ENCODE peak calls at places on chromosomes 5 and 9, in six cellular contexts. One of them, this sample, is unnamed.

GRCh38 chr5:180600554-180601041 is 9.3 kb upstream of the SCGB3A1 start:
- DNase-seq in heart right ventricle: no peak
- DNase-seq in neural progenitor cell: no peak
- DNase-seq in lower lobe of right lung: peak; percentile 77
- DNase-seq in CD8-positive, alpha-beta memory T cell: no peak
- DNase-seq in fibroblast of lung: no peak
- DNase-seq in this sample: no peak

GRCh38 chr9:106947097-106947496 is 84.1 kb downstream of the ZNF462 start:
- DNase-seq in heart right ventricle: no peak
- DNase-seq in neural progenitor cell: no peak
- DNase-seq in lower lobe of right lung: no peak
- DNase-seq in CD8-positive, alpha-beta memory T cell: no peak
- DNase-seq in fibroblast of lung: no peak
- DNase-seq in this sample: no peak

GRCh38 chr9:100240512-100240911 is 112.2 kb downstream of the TEX10 start:
- DNase-seq in heart right ventricle: no peak
- DNase-seq in neural progenitor cell: no peak
- DNase-seq in lower lobe of right lung: no peak
- DNase-seq in CD8-positive, alpha-beta memory T cell: no peak
- DNase-seq in fibroblast of lung: no peak
- DNase-seq in this sample: no peak

GRCh38 chr9:134449180-134449916 is 123.1 kb downstream of the RXRA start:
- DNase-seq in heart right ventricle: peak; percentile 94
- DNase-seq in neural progenitor cell: peak; percentile 96
- DNase-seq in lower lobe of right lung: peak; percentile 93
- DNase-seq in CD8-positive, alpha-beta memory T cell: peak; percentile 67
- DNase-seq in fibroblast of lung: peak; percentile 96
- DNase-seq in this sample: peak; percentile 62

GRCh38 chr9:14542071-14542470 is 151.2 kb downstream of the ZDHHC21 start:
- DNase-seq in heart right ventricle: no peak
- DNase-seq in neural progenitor cell: peak; percentile 57
- DNase-seq in lower lobe of right lung: no peak
- DNase-seq in CD8-positive, alpha-beta memory T cell: no peak
- DNase-seq in fibroblast of lung: no peak
- DNase-seq in this sample: no peak

GRCh38 chr9:116072046-116072445 is 81.5 kb upstream of the PAPPA start:
- DNase-seq in heart right ventricle: no peak
- DNase-seq in neural progenitor cell: no peak
- DNase-seq in lower lobe of right lung: no peak
- DNase-seq in CD8-positive, alpha-beta memory T cell: no peak
- DNase-seq in fibroblast of lung: no peak
- DNase-seq in this sample: no peak

GRCh38 chr5:82389347-82389746 is 111.2 kb upstream of the RPS23 start:
- DNase-seq in heart right ventricle: no peak
- DNase-seq in neural progenitor cell: no peak
- DNase-seq in lower lobe of right lung: no peak
- DNase-seq in CD8-positive, alpha-beta memory T cell: no peak
- DNase-seq in fibroblast of lung: no peak
- DNase-seq in this sample: no peak

GRCh38 chr5:147467973-147468508 is 41.8 kb downstream of the DPYSL3 start:
- DNase-seq in heart right ventricle: no peak
- DNase-seq in neural progenitor cell: peak; percentile 16
- DNase-seq in lower lobe of right lung: no peak
- DNase-seq in CD8-positive, alpha-beta memory T cell: no peak
- DNase-seq in fibroblast of lung: peak; percentile 61
- DNase-seq in this sample: no peak

GRCh38 chr9:88233091-88233490 is 94.8 kb upstream of the SPATA31C2 start:
- DNase-seq in heart right ventricle: no peak
- DNase-seq in neural progenitor cell: no peak
- DNase-seq in lower lobe of right lung: no peak
- DNase-seq in CD8-positive, alpha-beta memory T cell: no peak
- DNase-seq in fibroblast of lung: no peak
- DNase-seq in this sample: no peak

GRCh38 chr9:4424891-4425290 is 65.4 kb upstream of the SLC1A1 start:
- DNase-seq in heart right ventricle: no peak
- DNase-seq in neural progenitor cell: no peak
- DNase-seq in lower lobe of right lung: no peak
- DNase-seq in CD8-positive, alpha-beta memory T cell: no peak
- DNase-seq in fibroblast of lung: no peak
- DNase-seq in this sample: no peak
- H3K9me3 ChIP-seq in heart right ventricle: no peaks in the 10 kb centered on the region
- H3K9me3 ChIP-seq in neural progenitor cell: no peaks in the 10 kb centered on the region
- H3K9me3 ChIP-seq in lower lobe of right lung: no peaks in the 10 kb centered on the region
- H3K9me3 ChIP-seq in CD8-positive, alpha-beta memory T cell: no peaks in the 10 kb centered on the region
- H3K9me3 ChIP-seq in fibroblast of lung: no peaks in the 10 kb centered on the region
- H3K9me3 ChIP-seq in this sample: no peaks in the 10 kb centered on the region

GRCh38 chr5:152938630-152939029 is 533.6 kb upstream of the NMUR2 start:
- DNase-seq in heart right ventricle: no peak
- DNase-seq in neural progenitor cell: no peak
- DNase-seq in lower lobe of right lung: no peak
- DNase-seq in CD8-positive, alpha-beta memory T cell: no peak
- DNase-seq in fibroblast of lung: no peak
- DNase-seq in this sample: no peak
- H3K9me3 ChIP-seq in heart right ventricle: no peaks in the 10 kb centered on the region
- H3K9me3 ChIP-seq in neural progenitor cell: no peaks in the 10 kb centered on the region
- H3K9me3 ChIP-seq in lower lobe of right lung: no peaks in the 10 kb centered on the region
- H3K9me3 ChIP-seq in CD8-positive, alpha-beta memory T cell: no peaks in the 10 kb centered on the region
- H3K9me3 ChIP-seq in fibroblast of lung: no peaks in the 10 kb centered on the region
- H3K9me3 ChIP-seq in this sample: no peaks in the 10 kb centered on the region

GRCh38 chr5:3600106-3600997 is 4.7 kb downstream of the IRX1 start:
- DNase-seq in heart right ventricle: no peak
- DNase-seq in neural progenitor cell: peak; percentile 88
- DNase-seq in lower lobe of right lung: no peak
- DNase-seq in CD8-positive, alpha-beta memory T cell: no peak
- DNase-seq in fibroblast of lung: no peak
- DNase-seq in this sample: no peak
- H3K9me3 ChIP-seq in heart right ventricle: no peaks in the 10 kb centered on the region
- H3K9me3 ChIP-seq in neural progenitor cell: no peaks in the 10 kb centered on the region
- H3K9me3 ChIP-seq in lower lobe of right lung: no peaks in the 10 kb centered on the region
- H3K9me3 ChIP-seq in CD8-positive, alpha-beta memory T cell: no peaks in the 10 kb centered on the region
- H3K9me3 ChIP-seq in fibroblast of lung: no peaks in the 10 kb centered on the region
- H3K9me3 ChIP-seq in this sample: no peaks in the 10 kb centered on the region

DNA sequence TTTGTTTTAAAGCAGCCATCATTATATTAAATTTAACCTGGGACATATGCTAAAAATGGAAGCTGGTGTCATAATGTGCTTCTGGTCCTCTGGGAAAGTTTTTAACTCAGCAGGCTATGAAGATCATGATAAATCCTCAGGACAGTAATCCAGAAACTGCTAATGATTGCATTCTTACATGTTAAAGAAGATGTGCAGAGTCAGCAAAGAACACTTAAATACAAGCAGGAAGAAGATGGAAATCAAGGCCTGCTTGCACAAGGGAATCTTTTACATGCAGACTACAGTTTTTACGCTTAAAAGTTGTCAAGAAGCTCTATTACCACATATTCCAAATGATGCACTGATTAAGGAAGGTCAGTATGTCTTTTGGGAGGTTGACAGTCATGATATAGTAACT is 246.0 kb upstream of the PTPRD start:
- DNase-seq in heart right ventricle: no peak
- DNase-seq in neural progenitor cell: no peak
- DNase-seq in lower lobe of right lung: no peak
- DNase-seq in CD8-positive, alpha-beta memory T cell: no peak
- DNase-seq in fibroblast of lung: no peak
- DNase-seq in this sample: no peak
- H3K9me3 ChIP-seq in heart right ventricle: no peaks in the 10 kb centered on the region
- H3K9me3 ChIP-seq in neural progenitor cell: no peaks in the 10 kb centered on the region
- H3K9me3 ChIP-seq in lower lobe of right lung: no peaks in the 10 kb centered on the region
- H3K9me3 ChIP-seq in CD8-positive, alpha-beta memory T cell: no peaks in the 10 kb centered on the region
- H3K9me3 ChIP-seq in fibroblast of lung: no peaks in the 10 kb centered on the region
- H3K9me3 ChIP-seq in this sample: no peaks in the 10 kb centered on the region

DNA sequence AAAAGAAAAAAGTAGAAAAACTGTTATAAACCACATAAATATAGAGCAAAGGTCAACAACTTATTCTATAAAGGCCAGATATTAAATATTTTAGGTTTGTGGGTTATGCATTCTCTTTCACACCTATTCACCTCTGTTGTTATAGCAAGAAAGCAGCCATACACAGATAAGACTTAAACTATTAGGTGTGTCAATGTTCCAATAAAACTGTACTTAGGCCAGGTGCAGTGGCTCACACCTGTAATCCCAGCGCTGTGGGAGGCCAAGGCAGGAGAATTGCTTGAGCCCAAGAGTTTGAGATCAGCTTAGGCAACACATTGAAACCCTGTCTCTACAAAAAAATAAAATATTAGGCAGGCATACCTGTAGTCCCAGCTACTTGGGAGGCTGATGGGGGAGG is 314.7 kb downstream of the BNC2 start:
- DNase-seq in heart right ventricle: no peak
- DNase-seq in neural progenitor cell: no peak
- DNase-seq in lower lobe of right lung: no peak
- DNase-seq in CD8-positive, alpha-beta memory T cell: no peak
- DNase-seq in fibroblast of lung: no peak
- DNase-seq in this sample: no peak
- H3K9me3 ChIP-seq in heart right ventricle: no peaks in the 10 kb centered on the region
- H3K9me3 ChIP-seq in neural progenitor cell: no peaks in the 10 kb centered on the region
- H3K9me3 ChIP-seq in lower lobe of right lung: no peaks in the 10 kb centered on the region
- H3K9me3 ChIP-seq in CD8-positive, alpha-beta memory T cell: no peaks in the 10 kb centered on the region
- H3K9me3 ChIP-seq in fibroblast of lung: no peaks in the 10 kb centered on the region
- H3K9me3 ChIP-seq in this sample: no peaks in the 10 kb centered on the region

This sample was measured in T-helper 17 cell.